ENCODE peak calls at places on chromosomes 16 and 17, in six cellular contexts. D is prostate gland, S is lower leg skin, Q is body of pancreas, I is stomach, M is A549. P is an unnamed sample.

GRCh38 chr16:28531777-28532744 is 6.7 kb downstream of the NUPR1 start:
- DNase-seq in I (peak), S (peak), Q (peak), M (no peak), D (no peak), P (peak)

GRCh38 chr17:3003401-3004149 is 59.8 kb downstream of the OR1D5 start:
- DNase-seq in Q (peak), I (peak), S (no peak), M (no peak), D (no peak), P (peak)

GRCh38 chr16:30409125-30410060 is 2.0 kb downstream of the ZNF771 start:
- DNase-seq in M (peak), I (peak), S (peak), Q (peak), D (peak), P (peak)

GRCh38 chr17:47847341-47848197 is 3.4 kb downstream of the SP6 start:
- DNase-seq in S (no peak), Q (peak), M (no peak), I (no peak), D (no peak), P (no peak)

GRCh38 chr17:1110844-1111598 is 68.8 kb downstream of the ABR start:
- DNase-seq in D (no peak), S (no peak), I (no peak), Q (peak), M (peak), P (peak)

GRCh38 chr17:60971515-60972369 is 294.1 kb downstream of the BCAS3 start:
- DNase-seq in D (peak), Q (peak), S (no peak), I (peak), M (peak), P (no peak)

GRCh38 chr16:20612551-20613470 is 36.6 kb upstream of the ACSM2B start:
- DNase-seq in Q (peak), I (peak), M (no peak), D (no peak), S (no peak), P (peak)

GRCh38 chr17:67051837-67052236 is 7.5 kb downstream of the CACNG1 start:
- DNase-seq in Q (no peak), S (no peak), D (no peak), M (no peak), I (no peak), P (no peak)

GRCh38 chr16:740459-740763 is 386 bp downstream of the CIAO3 start:
- DNase-seq in Q (no peak), D (no peak), I (no peak), S (no peak), M (no peak), P (no peak)

GRCh38 chr16:739560-740458 is 988 bp downstream of the CIAO3 start:
- DNase-seq in M (no peak), S (no peak), I (no peak), Q (no peak), D (no peak), P (no peak)

GRCh38 chr16:743794-744500 is 3.1 kb upstream of the CIAO3 start:
- DNase-seq in D (no peak), M (no peak), S (no peak), Q (no peak), I (no peak), P (no peak)

GRCh38 chr16:741986-742629 is 1.3 kb upstream of the CIAO3 start:
- DNase-seq in Q (no peak), S (no peak), M (no peak), D (no peak), I (no peak), P (no peak)

DNA sequence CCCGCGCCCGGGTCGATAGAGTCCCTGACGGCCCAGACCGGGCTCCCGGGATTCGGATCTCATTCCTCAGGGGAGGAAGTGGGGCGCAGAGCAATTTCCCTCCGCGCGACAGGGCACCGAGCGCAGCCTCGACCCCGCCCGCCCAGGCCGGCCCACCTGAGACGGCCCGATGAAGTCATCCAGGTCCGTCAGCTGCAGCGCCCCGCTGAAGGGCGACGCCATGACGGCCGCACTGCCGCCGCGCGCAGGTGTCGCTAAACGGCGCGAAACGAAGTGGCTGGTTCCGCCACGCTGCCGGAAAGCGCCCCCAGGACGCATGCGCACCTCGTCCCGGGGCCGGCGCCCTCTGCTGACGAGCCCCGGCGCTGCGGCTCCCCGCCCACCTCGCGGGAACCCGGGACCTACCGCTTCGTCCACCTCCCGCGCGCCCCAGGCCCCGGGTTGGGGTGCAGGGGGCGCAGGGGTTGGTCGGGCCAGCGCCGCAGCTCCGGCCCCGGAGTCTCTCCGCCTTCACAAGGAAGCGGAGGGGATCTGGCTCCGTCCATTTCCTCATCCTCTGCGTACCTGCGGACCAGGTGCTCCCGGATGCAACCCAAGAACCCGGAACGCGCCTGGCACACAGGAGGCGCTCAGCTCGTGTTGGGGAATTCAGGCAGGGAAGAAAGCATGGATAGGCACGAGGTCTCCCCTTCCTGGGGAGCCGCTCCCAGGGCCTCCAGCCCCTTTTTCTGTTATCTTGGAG is at the start of gene CIAO3:
- DNase-seq in Q (peak), M (peak), I (peak), S (peak), D (peak), P (peak)
- TF ChIP-seq POLR2A in Q (peak), M (peak), I (no peak), S (no peak), D (peak), P (peak)

GRCh38 chr17:75287221-75287620 is 2.0 kb downstream of the SLC25A19 start:
- DNase-seq in Q (no peak), I (no peak), M (no peak), D (no peak), S (no peak), P (no peak)

GRCh38 chr17:75289122-75289831 is at the start of gene SLC25A19:
- DNase-seq in Q (peak), S (peak), M (peak), I (peak), D (peak), P (peak)

GRCh38 chr17:75288784-75289121 is 480 bp downstream of the SLC25A19 start:
- DNase-seq in S (no peak), D (no peak), I (peak), M (peak), Q (no peak), P (peak)

GRCh38 chr17:75288359-75288758 is 874 bp downstream of the SLC25A19 start:
- DNase-seq in S (no peak), M (no peak), I (no peak), Q (no peak), D (no peak), P (no peak)

DNA sequence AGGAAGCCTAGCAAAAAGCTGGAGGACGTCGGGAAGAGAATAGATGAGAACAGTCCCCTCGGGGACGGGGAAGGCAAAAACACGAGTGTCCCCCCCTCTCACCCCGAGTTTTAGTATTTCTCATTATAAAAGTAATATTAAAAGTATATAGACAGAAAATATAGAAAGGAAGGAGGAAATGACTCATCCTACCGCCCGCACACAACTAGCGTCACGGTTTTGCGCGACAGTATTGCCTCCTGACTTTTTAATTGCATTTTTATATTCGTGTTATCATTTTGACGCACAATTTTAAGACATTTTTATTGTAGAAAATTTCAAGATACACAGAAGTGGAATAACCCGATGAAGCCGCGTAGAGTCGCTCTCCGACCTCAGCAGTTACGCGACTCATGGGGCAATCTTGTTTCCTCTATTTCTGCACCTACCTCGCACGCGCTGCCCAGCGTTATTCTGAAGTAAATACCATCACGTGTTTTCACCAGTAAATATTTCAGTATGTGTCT is 652 bp upstream of the SLC25A19 start:
- DNase-seq in S (peak), Q (peak), M (no peak), D (peak), I (peak), P (no peak)
- TF ChIP-seq POLR2A in S (no peak), Q (no peak), M (no peak), D (no peak), I (no peak), P (no peak)

DNA sequence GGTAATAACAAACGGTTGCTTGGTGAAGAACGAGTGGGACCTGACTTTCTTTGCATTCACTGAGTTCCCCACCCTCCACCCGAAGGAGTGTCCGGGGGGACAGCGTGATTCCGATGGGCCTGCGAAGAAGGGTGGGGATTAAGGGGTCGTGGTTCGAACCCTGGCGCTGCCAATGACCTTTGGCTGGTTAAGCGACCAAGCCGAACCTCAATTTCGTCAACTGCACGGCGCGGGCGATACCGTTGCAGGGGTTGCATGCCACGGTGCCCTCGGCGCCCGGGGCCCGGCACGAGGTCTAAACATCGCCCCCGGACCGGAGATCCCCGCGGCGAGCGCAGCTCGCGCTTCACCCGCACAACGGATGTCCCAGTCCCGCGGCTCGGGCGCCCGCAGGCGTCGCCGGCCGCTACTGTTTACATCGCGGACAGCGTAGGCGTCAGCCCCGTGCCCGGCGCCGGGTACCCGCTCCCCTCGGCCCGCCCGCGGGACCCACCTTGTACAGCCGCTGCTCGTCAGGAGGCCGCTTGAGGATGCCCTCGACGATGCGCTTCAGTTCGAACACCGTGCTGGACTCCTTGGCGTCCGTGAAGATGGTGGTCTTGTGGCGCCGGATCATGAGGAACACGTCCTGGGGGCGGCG is 460 bp downstream of the ELOB start:
- DNase-seq in I (no peak), D (no peak), Q (no peak), S (no peak), M (no peak), P (peak)
- TF ChIP-seq POLR2A in I (no peak), D (no peak), Q (no peak), S (no peak), M (no peak), P (no peak)

GRCh38 chr17:16419074-16419928 is 3.9 kb downstream of the TRPV2 start:
- DNase-seq in D (no peak), Q (no peak), S (peak), M (peak), I (no peak), P (no peak)
- TF ChIP-seq POLR2A in D (no peak), Q (no peak), S (no peak), M (no peak), I (no peak), P (no peak)

GRCh38 chr17:35930211-35931065 is at the start of gene RDM1:
- DNase-seq in M (peak), S (no peak), I (peak), D (peak), Q (peak), P (peak)
- TF ChIP-seq POLR2A in M (peak), S (no peak), I (no peak), D (no peak), Q (no peak), P (no peak)

GRCh38 chr16:67534420-67534819 is 5.8 kb downstream of the RIPOR1 start:
- DNase-seq in I (no peak), M (no peak), S (no peak), D (no peak), Q (no peak), P (no peak)

GRCh38 chr16:67530013-67530939 is 1.6 kb downstream of the RIPOR1 start:
- DNase-seq in D (peak), M (no peak), S (peak), Q (peak), I (peak), P (peak)

GRCh38 chr16:67531247-67531646 is 2.6 kb downstream of the RIPOR1 start:
- DNase-seq in I (no peak), D (no peak), M (no peak), Q (no peak), S (no peak), P (peak)

GRCh38 chr16:67535201-67535600 is 6.6 kb downstream of the RIPOR1 start:
- DNase-seq in Q (peak), I (no peak), M (no peak), D (no peak), S (no peak), P (no peak)

DNA sequence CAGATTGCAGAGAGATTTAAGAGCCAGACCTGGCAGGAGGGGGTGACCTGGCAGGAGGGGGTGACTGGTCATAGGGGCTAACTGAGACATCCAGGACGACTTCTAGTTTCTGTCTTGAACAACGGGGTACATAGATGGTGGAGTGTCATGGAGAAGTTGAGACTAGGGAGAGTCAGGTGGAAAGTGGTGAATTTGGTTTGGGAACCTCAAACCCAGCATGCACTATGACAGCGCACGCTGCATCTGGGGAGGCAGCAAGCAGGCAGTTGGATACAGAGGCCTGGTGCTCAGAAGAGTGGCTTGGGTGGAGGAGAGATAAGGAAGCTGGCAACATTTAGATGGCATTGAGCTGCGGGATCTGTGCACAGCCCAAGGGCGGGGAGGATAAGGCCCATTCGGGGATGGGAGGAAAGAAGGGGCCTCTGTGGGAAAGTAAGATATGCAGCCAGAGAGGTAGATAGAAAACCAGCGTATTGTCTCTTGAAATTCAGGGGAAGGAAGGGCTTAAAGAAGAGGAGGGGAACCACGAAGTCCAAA is 4.5 kb downstream of the RIPOR1 start:
- DNase-seq in S (no peak), M (no peak), I (no peak), D (no peak), Q (no peak), P (no peak)
- TF ChIP-seq POLR2A in S (no peak), M (no peak), I (no peak), D (no peak), Q (no peak), P (no peak)

DNA sequence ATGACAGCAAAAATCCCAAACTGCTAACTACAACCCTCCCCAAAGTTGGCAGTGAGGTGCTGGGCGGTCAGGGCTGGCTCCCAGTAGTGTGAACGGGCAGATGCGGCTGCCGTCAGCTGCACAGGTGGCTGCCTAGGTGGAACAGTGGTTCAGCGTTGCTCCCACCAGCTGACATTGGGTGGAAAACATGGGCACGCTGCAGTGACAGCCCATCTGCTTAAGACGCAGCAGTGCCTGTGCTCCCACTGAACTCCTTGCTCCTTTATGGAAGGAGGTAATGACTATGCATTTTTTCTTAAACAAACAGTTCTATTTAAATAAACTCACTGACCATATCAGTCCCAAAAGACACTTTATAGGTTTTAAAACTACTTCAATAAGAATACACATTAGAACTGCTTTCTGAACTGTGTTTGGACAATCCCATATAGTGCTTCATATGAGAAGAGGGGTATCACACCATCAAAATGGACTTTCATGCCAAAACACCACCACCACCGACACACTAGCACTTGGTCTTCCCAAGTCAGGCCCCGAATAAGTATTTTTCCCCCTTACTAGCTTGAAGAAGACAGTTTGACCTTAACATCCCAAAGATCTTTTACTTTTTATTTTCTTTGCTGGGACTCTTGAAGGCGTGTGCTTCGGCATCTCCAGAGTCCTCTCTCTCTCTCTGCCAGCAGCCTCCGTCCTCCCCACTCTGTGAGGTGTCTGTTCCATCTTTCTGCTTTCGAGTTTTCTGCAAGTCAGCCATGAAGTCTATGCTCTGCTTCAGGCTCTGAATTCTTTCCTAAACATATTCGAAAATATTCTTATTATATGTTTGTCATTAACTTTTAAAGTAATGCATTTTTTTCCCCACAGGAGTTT is 34.4 kb downstream of the BRD7 start:
- DNase-seq in I (no peak), S (no peak), M (no peak), D (no peak), Q (no peak), P (no peak)
- TF ChIP-seq POLR2A in I (no peak), S (no peak), M (no peak), D (no peak), Q (no peak), P (no peak)

GRCh38 chr16:14309906-14310305 is 238.8 kb downstream of the MRTFB start:
- DNase-seq in M (peak), D (no peak), S (no peak), I (no peak), Q (no peak), P (no peak)

GRCh38 chr16:14308357-14308723 is 237.2 kb downstream of the MRTFB start:
- DNase-seq in M (no peak), Q (no peak), I (no peak), S (no peak), D (no peak), P (no peak)

GRCh38 chr16:14309001-14309886 is 238.1 kb downstream of the MRTFB start:
- DNase-seq in Q (peak), M (no peak), D (peak), S (no peak), I (peak), P (no peak)

GRCh38 chr16:14307623-14308356 is 236.7 kb downstream of the MRTFB start:
- DNase-seq in I (no peak), S (no peak), M (no peak), D (no peak), Q (peak), P (peak)

GRCh38 chr16:14310519-14310991 is 239.4 kb downstream of the MRTFB start:
- DNase-seq in S (no peak), M (peak), I (no peak), Q (peak), D (no peak), P (no peak)
- TF ChIP-seq POLR2A in S (no peak), M (no peak), I (no peak), Q (no peak), D (no peak), P (no peak)

GRCh38 chr16:11835891-11836652 is 15.3 kb downstream of the RSL1D1 start:
- DNase-seq in S (no peak), Q (no peak), D (no peak), M (no peak), I (no peak), P (no peak)
- TF ChIP-seq POLR2A in S (no peak), Q (no peak), D (no peak), M (no peak), I (no peak), P (no peak)

GRCh38 chr17:49223168-49223516 is 7.4 kb downstream of the PHOSPHO1 start:
- DNase-seq in I (no peak), Q (no peak), D (no peak), M (no peak), S (no peak), P (no peak)

GRCh38 chr17:49224997-49225337 is 5.6 kb downstream of the PHOSPHO1 start:
- DNase-seq in D (no peak), Q (no peak), I (no peak), S (no peak), M (no peak), P (no peak)

GRCh38 chr17:49223517-49224197 is 6.9 kb downstream of the PHOSPHO1 start:
- DNase-seq in I (peak), S (peak), M (peak), Q (peak), D (peak), P (peak)

GRCh38 chr17:49225554-49226236 is 4.9 kb downstream of the PHOSPHO1 start:
- DNase-seq in S (no peak), Q (no peak), D (no peak), M (no peak), I (no peak), P (no peak)

DNA sequence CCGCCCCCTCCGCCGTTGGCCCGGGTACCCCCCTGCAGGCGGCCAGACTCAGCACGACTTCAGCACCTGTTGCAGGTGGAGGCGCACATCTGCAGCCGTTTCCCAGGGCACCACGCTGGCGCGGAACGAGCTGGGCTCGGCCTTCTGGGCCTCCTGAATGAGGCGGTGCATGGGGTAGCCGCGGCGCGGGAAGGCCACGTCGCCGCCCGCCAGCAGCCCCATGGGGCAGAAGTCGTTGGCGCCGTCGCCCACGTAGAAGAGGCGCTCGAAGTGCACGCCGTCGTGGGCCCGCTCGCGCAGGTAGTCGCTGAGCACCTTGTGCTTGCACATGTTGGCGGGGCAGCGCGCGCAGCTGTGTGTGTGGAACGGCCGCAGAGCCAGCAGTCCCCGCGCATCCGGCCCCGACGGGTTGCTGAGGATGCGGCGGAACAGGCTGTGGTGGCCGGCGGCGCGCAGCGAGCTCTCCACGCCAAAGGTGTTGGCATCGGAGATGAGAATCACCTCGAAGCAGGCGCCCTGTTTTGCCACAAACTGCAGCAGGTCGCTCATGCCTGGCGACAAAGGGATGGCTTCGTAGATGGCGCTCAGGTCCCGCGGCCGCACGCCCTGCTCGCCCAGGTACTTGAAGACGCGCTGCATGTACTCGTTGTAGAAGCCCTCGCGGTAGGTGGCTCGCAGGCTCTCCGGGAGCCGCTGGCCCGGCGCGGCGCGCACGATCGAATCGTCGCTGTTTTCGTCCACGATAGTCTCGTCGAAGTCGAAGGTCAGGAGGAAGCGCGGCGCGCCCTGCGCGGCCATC is 6.2 kb downstream of the PHOSPHO1 start:
- DNase-seq in S (no peak), D (peak), Q (peak), I (peak), M (no peak), P (peak)
- TF ChIP-seq POLR2A in S (no peak), D (no peak), Q (no peak), I (no peak), M (no peak), P (no peak)